ENCODE peak calls at places on chromosomes 6 and 20, in nine cellular contexts. C is NAMALWA; R is NB4; T is bronchial epithelial cell; L is lung; M is C1 segment of cervical spinal cord; H is stimulated activated CD4-positive, alpha-beta T cell treated with anti-CD3 and anti-CD28 coated beads, Interleukin-2, amount 100 ng/mL, for 24 hours; G is foreskin fibroblast; F is aorta. Z is an unnamed sample.

GRCh38 chr20:64146936-64147451 is 17.3 kb upstream of the MYT1 start:
- DNase-seq in F (peak), G (no peak), H (no peak), T (no peak), R (no peak), M (no peak), L (no peak), C (no peak), Z (no peak)

GRCh38 chr6:84801250-84801649 is 36.9 kb upstream of the TBX18 start:
- DNase-seq in L (no peak), H (no peak), M (no peak), C (no peak), G (no peak), R (no peak), T (peak), F (no peak), Z (no peak)

GRCh38 chr6:89936177-89936576 is 41.9 kb downstream of the GJA10 start:
- DNase-seq in L (no peak), C (no peak), M (no peak), R (no peak), T (no peak), F (no peak), H (no peak), G (no peak), Z (no peak)

GRCh38 chr6:89411269-89412070 is 603 bp downstream of the RRAGD start:
- DNase-seq in H (peak), F (peak), G (peak), M (peak), T (no peak), R (peak), L (peak), C (peak), Z (no peak)

GRCh38 chr6:152295346-152295745 is 341.8 kb downstream of the SYNE1 start:
- DNase-seq in F (no peak), L (peak), T (peak), M (no peak), C (no peak), R (no peak), G (peak), H (no peak), Z (no peak)

GRCh38 chr20:6265204-6265904 is 142.5 kb upstream of the FERMT1 start:
- DNase-seq in G (peak), R (peak), C (peak), H (no peak), F (no peak), M (no peak), L (no peak), T (peak), Z (no peak)

GRCh38 chr6:116327803-116328527 is 42.8 kb upstream of the DSE start:
- DNase-seq in R (no peak), M (no peak), C (no peak), G (no peak), L (no peak), T (no peak), F (no peak), H (no peak), Z (no peak)

GRCh38 chr6:56279346-56280080 is 32.1 kb upstream of the COL21A1 start:
- DNase-seq in R (no peak), M (no peak), H (no peak), G (peak), C (no peak), F (no peak), T (peak), L (no peak), Z (no peak)

GRCh38 chr6:165986647-165987482 is 180.8 kb downstream of the TBXT start:
- DNase-seq in H (no peak), F (peak), L (no peak), M (no peak), T (no peak), R (peak), G (no peak), C (no peak), Z (no peak)

GRCh38 chr6:71419954-71420692 is 131.5 kb downstream of the OGFRL1 start:
- DNase-seq in R (no peak), G (peak), T (no peak), C (no peak), F (peak), H (peak), M (peak), L (peak), Z (no peak)

GRCh38 chr6:26295691-26296555 is 69.1 kb upstream of the BTN3A2 start:
- DNase-seq in M (no peak), T (peak), L (no peak), R (peak), F (no peak), H (no peak), G (peak), C (no peak), Z (no peak)

GRCh38 chr6:70763754-70764153 is 96.1 kb downstream of the SMAP1 start:
- DNase-seq in M (no peak), L (no peak), H (no peak), F (no peak), R (no peak), T (peak), G (peak), C (no peak), Z (no peak)

GRCh38 chr20:63736893-63737689 is 627 bp downstream of the LIME1 start:
- DNase-seq in H (peak), R (no peak), G (no peak), L (no peak), F (peak), T (no peak), M (no peak), C (peak), Z (no peak)

GRCh38 chr6:7624781-7625710 is 35.0 kb downstream of the SNRNP48 start:
- DNase-seq in H (no peak), F (no peak), T (no peak), C (peak), M (no peak), G (no peak), L (no peak), R (peak), Z (no peak)

GRCh38 chr6:36659271-36659670 is 19.2 kb upstream of the CDKN1A start:
- DNase-seq in F (no peak), C (no peak), G (peak), T (peak), L (no peak), H (no peak), M (no peak), R (no peak), Z (no peak)

GRCh38 chr20:44409132-44409600 is 53.7 kb downstream of the HNF4A start:
- DNase-seq in H (no peak), F (peak), M (no peak), L (no peak), T (peak), C (no peak), R (no peak), G (peak), Z (no peak)

GRCh38 chr20:15364781-15365180 is 1027.4 kb upstream of the FLRT3 start:
- DNase-seq in R (no peak), F (no peak), L (no peak), G (peak), T (no peak), M (no peak), C (no peak), H (no peak), Z (no peak)

GRCh38 chr6:25652007-25652515 is at the start of gene SCGN:
- DNase-seq in C (no peak), F (peak), T (peak), R (peak), L (peak), G (peak), M (peak), H (peak), Z (no peak)

GRCh38 chr20:62623488-62624324 is 18.6 kb upstream of the SLCO4A1 start:
- DNase-seq in L (peak), C (peak), H (peak), M (no peak), F (peak), R (peak), G (peak), T (peak), Z (peak)

GRCh38 chr6:130164251-130164650 is 58.5 kb downstream of the SAMD3 start:
- DNase-seq in H (no peak), F (no peak), T (no peak), R (no peak), C (no peak), M (no peak), L (no peak), G (no peak), Z (no peak)

GRCh38 chr6:6407061-6407723 is 86.7 kb upstream of the F13A1 start:
- DNase-seq in L (no peak), F (no peak), M (no peak), T (no peak), R (peak), C (peak), H (no peak), G (peak), Z (no peak)

GRCh38 chr6:34246563-34247391 is 2.0 kb downstream of the SMIM29 start:
- DNase-seq in F (peak), R (peak), T (no peak), M (peak), G (peak), H (peak), C (peak), L (no peak), Z (no peak)